ENCODE peak calls at places on chromosomes 2 and 18, in nine cellular contexts. K is HCT116, S is HAP-1, G is RPMI8226, F is choroid plexus epithelial cell, D is A549, O is NCI-H1105, Y is fibroblast of villous mesenchyme, N is NCI-H187. E is an unnamed sample.

GRCh38 chr2:10761591-10761990 is 40.2 kb downstream of the ATP6V1C2 start:
- DNase-seq in K (no peak), S (no peak), G (no peak), F (no peak), D (no peak), O (no peak), Y (no peak), N (no peak), E (no peak)

GRCh38 chr2:147824625-147825024 is 20.2 kb upstream of the ACVR2A start:
- DNase-seq in K (no peak), S (no peak), G (no peak), F (no peak), D (no peak), O (no peak), Y (no peak), N (no peak), E (no peak)

GRCh38 chr2:133641497-133641896 is 73.2 kb upstream of the NCKAP5 start:
- DNase-seq in K (peak), S (no peak), G (peak), F (peak), D (no peak), O (no peak), Y (no peak), N (no peak), E (no peak)

GRCh38 chr18:31577195-31577594 is 14.5 kb upstream of the TTR start:
- DNase-seq in K (no peak), S (no peak), G (no peak), F (no peak), D (no peak), O (no peak), Y (no peak), N (no peak), E (no peak)

GRCh38 chr2:196696423-196697073 is 57.0 kb downstream of the CCDC150 start:
- DNase-seq in K (peak), S (no peak), G (no peak), F (peak), D (peak), O (no peak), Y (peak), N (no peak), E (no peak)

GRCh38 chr2:21044694-21045371 is 960 bp upstream of the APOB start:
- DNase-seq in K (no peak), S (no peak), G (no peak), F (no peak), D (no peak), O (no peak), Y (no peak), N (no peak), E (no peak)

GRCh38 chr2:82109418-82109817 is 1804.9 kb upstream of the LRRTM1 start:
- DNase-seq in K (no peak), S (no peak), G (no peak), F (no peak), D (no peak), O (no peak), Y (no peak), N (no peak), E (no peak)

GRCh38 chr2:186641807-186642321 is 52.0 kb upstream of the FAM171B start:
- DNase-seq in K (peak), S (peak), G (peak), F (peak), D (peak), O (peak), Y (peak), N (no peak), E (peak)

GRCh38 chr2:112216158-112216557 is 38.7 kb downstream of the ZC3H8 start:
- DNase-seq in K (no peak), S (no peak), G (no peak), F (peak), D (no peak), O (no peak), Y (peak), N (no peak), E (no peak)

GRCh38 chr18:45687617-45688016 is 36.4 kb upstream of the SLC14A1 start:
- DNase-seq in K (no peak), S (no peak), G (no peak), F (peak), D (no peak), O (no peak), Y (no peak), N (no peak), E (no peak)

E was measured in glomerular endothelial cell.